ENCODE peak calls at places on chromosome 16, in five cellular contexts. Z is CD4-positive, alpha-beta memory T cell; D is mammary epithelial cell; H is left lung; U is brain microvascular endothelial cell. K is an unnamed sample.
A peak's percentile ranks its signal among the peaks of the same experiment; 100 is the strongest.

GRCh38 chr16:56625943-56626654 is 518 bp downstream of the MT1E start:
- DNase-seq in Z (no peak), D (no peak), H (no peak), U (peak; percentile 66), K (peak; percentile 94)

GRCh38 chr16:52463904-52464303 is 83.0 kb downstream of the TOX3 start:
- DNase-seq in Z (no peak), D (no peak), H (no peak), U (no peak), K (no peak)

GRCh38 chr16:3645504-3646347 is 8.8 kb upstream of the DNASE1 start:
- DNase-seq in Z (no peak), D (no peak), H (no peak), U (no peak), K (no peak)

GRCh38 chr16:76583466-76583865 is 306.3 kb downstream of the CNTNAP4 start:
- DNase-seq in Z (no peak), D (no peak), H (no peak), U (no peak), K (peak; percentile 9)

GRCh38 chr16:10667239-10667638 is 27.5 kb downstream of the TEKT5 start:
- DNase-seq in Z (no peak), D (no peak), H (no peak), U (no peak), K (no peak)

GRCh38 chr16:54602666-54603065 is 316.1 kb upstream of the IRX3 start:
- DNase-seq in Z (no peak), D (no peak), H (no peak), U (no peak), K (no peak)

GRCh38 chr16:3274490-3274889 is 8.8 kb upstream of the ZNF263 start:
- DNase-seq in Z (no peak), D (peak; percentile 35), H (no peak), U (no peak), K (no peak)

GRCh38 chr16:17339764-17340541 is 130.8 kb downstream of the XYLT1 start:
- DNase-seq in Z (no peak), D (peak; percentile 30), H (no peak), U (no peak), K (no peak)

K was measured in stromal cell of bone marrow.